ENCODE peak calls at places on chromosome 12, in five cellular contexts. K is GM12891, U is HepG2, M is GM12878, P is K562. L is an unnamed sample.

GRCh38 chr12:57716305-57716704 is 22.2 kb downstream of the AGAP2 start:
- DNase-seq in K (no peak), U (no peak), M (no peak), P (no peak), L (no peak)

GRCh38 chr12:57430117-57430930 is 519 bp downstream of the R3HDM2 start:
- DNase-seq in K (peak; percentile 79), U (no peak), M (no peak), P (no peak), L (no peak)

GRCh38 chr12:118315821-118316220 is 56.9 kb downstream of the TAOK3 start:
- DNase-seq in K (no peak), U (no peak), M (no peak), P (no peak), L (no peak)

GRCh38 chr12:6507102-6507998 is 13.4 kb downstream of the NCAPD2 start:
- DNase-seq in K (no peak), U (no peak), M (no peak), P (no peak), L (no peak)

GRCh38 chr12:121581681-121582439 is 1.0 kb upstream of the KDM2B start:
- DNase-seq in K (no peak), U (no peak), M (no peak), P (peak; percentile 52), L (no peak)

GRCh38 chr12:47417146-47417545 is 288.7 kb downstream of the RPAP3 start:
- DNase-seq in K (no peak), U (no peak), M (no peak), P (no peak), L (no peak)

GRCh38 chr12:119322324-119322723 is 12.2 kb upstream of the CCDC60 start:
- DNase-seq in K (no peak), U (no peak), M (no peak), P (no peak), L (no peak)

GRCh38 chr12:74599932-74600331 is 62.3 kb downstream of the ATXN7L3B start:
- DNase-seq in K (no peak), U (no peak), M (no peak), P (no peak), L (no peak)

GRCh38 chr12:89351489-89352241 is 636 bp downstream of the DUSP6 start:
- DNase-seq in K (peak; percentile 19), U (no peak), M (no peak), P (no peak), L (no peak)

GRCh38 chr12:96140110-96140509 is 54.1 kb upstream of the ELK3 start:
- DNase-seq in K (no peak), U (no peak), M (no peak), P (no peak), L (no peak)

GRCh38 chr12:84912191-84913142 is at the start of gene SLC6A15:
- DNase-seq in K (peak; percentile 6), U (no peak), M (no peak), P (no peak), L (peak; percentile 6)

GRCh38 chr12:1811948-1812291 is 8.4 kb upstream of the LRTM2 start:
- DNase-seq in K (no peak), U (no peak), M (no peak), P (no peak), L (no peak)

GRCh38 chr12:1814266-1814665 is 6.1 kb upstream of the LRTM2 start:
- DNase-seq in K (no peak), U (no peak), M (no peak), P (no peak), L (no peak)

GRCh38 chr12:1810931-1811280 is 9.5 kb upstream of the LRTM2 start:
- DNase-seq in K (no peak), U (no peak), M (no peak), P (no peak), L (no peak)

GRCh38 chr12:1811281-1811947 is 9.0 kb upstream of the LRTM2 start:
- DNase-seq in K (no peak), U (peak; percentile 75), M (no peak), P (no peak), L (no peak)

GRCh38 chr12:1812650-1813302 is 7.6 kb upstream of the LRTM2 start:
- DNase-seq in K (no peak), U (peak; percentile 79), M (no peak), P (peak; percentile 43), L (no peak)
- TF ChIP-seq POLR2A in K (no peak), U (no peak), M (no peak), P (no peak), L (no peak)

DNA sequence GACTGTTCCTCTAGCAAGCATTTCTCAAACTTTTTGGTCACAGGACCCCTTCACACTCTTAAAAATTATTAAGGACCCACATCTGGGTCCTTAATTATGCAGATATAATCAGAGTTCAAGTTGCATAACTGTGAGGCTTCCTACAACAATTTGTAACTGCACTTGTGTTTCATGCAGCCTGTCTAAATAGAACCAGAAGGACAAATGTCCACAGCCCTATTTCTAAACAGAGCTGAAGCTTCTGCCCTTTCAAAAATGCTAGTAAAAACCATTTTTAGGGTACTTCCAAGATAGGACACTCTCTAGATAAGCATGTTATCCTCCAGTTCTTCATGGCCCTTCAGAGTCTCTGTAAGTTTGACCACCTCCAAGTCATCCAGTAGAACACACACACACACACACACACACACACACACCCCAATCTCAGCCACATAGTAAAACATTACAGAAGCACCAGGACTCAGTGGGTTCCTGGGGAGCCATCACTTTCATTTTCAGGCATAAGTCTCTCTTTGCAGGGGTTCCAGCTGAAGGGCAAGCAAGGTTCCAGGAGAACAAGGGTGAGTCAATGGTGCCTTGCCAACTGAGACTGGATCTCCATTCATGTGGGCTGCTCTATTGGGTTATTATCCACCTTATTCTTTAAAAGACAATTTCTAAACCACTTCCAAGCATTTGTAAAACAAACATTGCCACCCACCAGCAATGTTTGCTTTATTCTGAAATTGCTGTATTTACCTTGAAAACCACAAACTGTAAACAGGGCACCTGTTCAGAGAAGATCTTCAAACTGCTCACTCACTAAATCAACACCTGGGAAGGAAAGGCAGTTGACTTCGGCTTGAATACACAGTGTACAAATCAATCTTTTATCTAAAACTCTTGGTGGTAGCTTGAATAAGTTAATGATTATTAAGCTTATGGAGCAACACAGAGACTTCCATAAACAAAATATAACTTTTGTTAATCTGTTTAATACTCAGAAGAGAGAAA is 64.1 kb downstream of the ITPR2 start:
- DNase-seq in K (no peak), U (peak; percentile 98), M (no peak), P (no peak), L (no peak)
- TF ChIP-seq POLR2AphosphoS5 in K (no peak), U (no peak), M (no peak), P (no peak), L (no peak)

GRCh38 chr12:123071401-123072304 is 79.2 kb downstream of the PITPNM2 start:
- DNase-seq in K (no peak), U (no peak), M (no peak), P (no peak), L (no peak)
- TF ChIP-seq TAF1 in K (no peak), U (no peak), M (no peak), P (no peak), L (no peak)

GRCh38 chr12:40224439-40225291 is at the start of gene LRRK2:
- DNase-seq in K (no peak), U (no peak), M (no peak), P (peak; percentile 11), L (no peak)
- TF ChIP-seq POLR2A in K (no peak), U (no peak), M (peak; percentile 61), P (no peak), L (peak; percentile 50)

GRCh38 chr12:128807161-128807724 is 16.5 kb downstream of the SLC15A4 start:
- DNase-seq in K (no peak), U (no peak), M (no peak), P (no peak), L (no peak)

GRCh38 chr12:128811806-128812205 is 12.0 kb downstream of the SLC15A4 start:
- DNase-seq in K (no peak), U (no peak), M (no peak), P (no peak), L (no peak)

GRCh38 chr12:128813392-128813791 is 10.4 kb downstream of the SLC15A4 start:
- DNase-seq in K (no peak), U (no peak), M (no peak), P (no peak), L (no peak)

GRCh38 chr12:128808651-128809050 is 15.1 kb downstream of the SLC15A4 start:
- DNase-seq in K (no peak), U (no peak), M (no peak), P (no peak), L (no peak)

DNA sequence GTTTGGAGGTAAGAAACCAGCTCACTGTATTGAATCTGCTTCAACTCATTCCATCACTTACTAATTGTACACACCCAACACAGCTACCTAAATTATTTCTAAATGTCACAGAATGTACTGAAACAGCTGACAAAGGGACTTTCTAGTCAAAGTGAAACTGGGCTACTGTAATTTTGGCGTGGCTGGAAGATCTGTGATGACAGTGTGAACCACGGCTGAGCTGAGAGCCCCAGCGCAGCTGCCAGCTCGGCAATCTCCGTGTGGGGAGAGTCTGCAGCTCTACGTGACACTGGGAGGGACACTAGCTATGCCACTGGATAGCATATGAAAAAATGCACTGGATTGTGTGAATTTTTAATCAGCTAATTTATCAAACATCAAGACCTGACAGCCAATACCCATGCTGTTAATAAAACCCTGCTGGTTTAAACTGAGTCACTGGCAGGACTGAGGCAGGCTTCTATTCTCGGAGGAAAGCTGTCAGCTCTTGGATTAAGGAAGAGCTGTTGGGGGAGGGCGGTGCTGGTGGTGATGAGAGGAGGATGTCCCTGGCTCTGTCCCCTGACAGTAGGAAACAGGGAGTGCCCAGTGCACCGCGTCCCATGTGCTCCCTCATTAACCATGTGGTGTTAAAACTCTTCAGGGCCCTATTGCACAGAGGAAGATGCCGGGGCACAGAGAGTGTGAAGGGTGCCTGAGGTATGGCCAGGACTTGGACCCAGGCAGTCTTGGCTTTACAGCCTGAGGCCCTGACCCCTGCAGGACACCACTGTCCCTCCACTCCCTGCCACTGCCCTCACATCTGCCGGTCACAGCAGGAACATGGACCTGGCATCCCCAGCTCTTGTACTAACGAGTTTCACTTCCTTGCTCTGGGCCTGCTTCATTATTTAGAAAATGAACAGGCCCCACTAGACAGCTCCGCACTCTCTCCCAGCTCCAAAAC is 13.3 kb downstream of the SLC15A4 start:
- DNase-seq in K (no peak), U (no peak), M (peak; percentile 92), P (no peak), L (no peak)
- TF ChIP-seq POLR2AphosphoS5 in K (peak; percentile 39), U (no peak), M (peak; percentile 90), P (no peak), L (peak; percentile 69)

GRCh38 chr12:130160711-130161231 is 1.5 kb upstream of the FZD10 start:
- DNase-seq in K (no peak), U (no peak), M (no peak), P (no peak), L (no peak)

GRCh38 chr12:130162771-130163460 is 652 bp downstream of the FZD10 start:
- DNase-seq in K (no peak), U (no peak), M (no peak), P (no peak), L (no peak)

GRCh38 chr12:130162267-130162666 is at the start of gene FZD10:
- DNase-seq in K (no peak), U (no peak), M (no peak), P (no peak), L (no peak)

GRCh38 chr12:130160306-130160705 is 2.0 kb upstream of the FZD10 start:
- DNase-seq in K (no peak), U (no peak), M (no peak), P (no peak), L (no peak)

GRCh38 chr12:130161261-130162231 is 718 bp upstream of the FZD10 start:
- DNase-seq in K (no peak), U (no peak), M (no peak), P (no peak), L (no peak)
- TF ChIP-seq TAF1 in K (no peak), U (no peak), M (no peak), P (no peak), L (no peak)